ENCODE peak calls at places on chromosomes 2 and 18, in ten cellular contexts. One of them, this sample, is unnamed.

GRCh38 chr2:20424300-20425290 is 22.3 kb upstream of the RHOB start:
- DNase-seq in cardiac muscle cell: no peak
- DNase-seq in AG04449: no peak
- DNase-seq in breast epithelium: no peak
- DNase-seq in thoracic aorta: no peak
- DNase-seq in lower lobe of right lung: peak; percentile 71
- DNase-seq in kidney: no peak
- DNase-seq in AG04450: peak; percentile 81
- DNase-seq in adrenal gland: no peak
- DNase-seq in tibial nerve: peak; percentile 54
- DNase-seq in this sample: peak; percentile 87

GRCh38 chr18:7924616-7925015 is 357.5 kb downstream of the PTPRM start:
- DNase-seq in lower lobe of right lung: no peak
- DNase-seq in thoracic aorta: no peak
- DNase-seq in cardiac muscle cell: peak; percentile 10
- DNase-seq in AG04450: no peak
- DNase-seq in kidney: no peak
- DNase-seq in adrenal gland: no peak
- DNase-seq in tibial nerve: no peak
- DNase-seq in AG04449: no peak
- DNase-seq in breast epithelium: no peak
- DNase-seq in this sample: no peak

GRCh38 chr18:8450013-8450412 is 159.2 kb upstream of the RAB12 start:
- DNase-seq in kidney: no peak
- DNase-seq in AG04449: no peak
- DNase-seq in cardiac muscle cell: peak; percentile 11
- DNase-seq in thoracic aorta: no peak
- DNase-seq in AG04450: no peak
- DNase-seq in adrenal gland: no peak
- DNase-seq in tibial nerve: no peak
- DNase-seq in lower lobe of right lung: no peak
- DNase-seq in breast epithelium: no peak
- DNase-seq in this sample: peak; percentile 13

GRCh38 chr2:53515435-53516332 is 251.9 kb upstream of the CHAC2 start:
- DNase-seq in cardiac muscle cell: peak; percentile 29
- DNase-seq in tibial nerve: no peak
- DNase-seq in adrenal gland: no peak
- DNase-seq in AG04449: no peak
- DNase-seq in lower lobe of right lung: no peak
- DNase-seq in thoracic aorta: no peak
- DNase-seq in breast epithelium: no peak
- DNase-seq in AG04450: no peak
- DNase-seq in kidney: no peak
- DNase-seq in this sample: no peak

GRCh38 chr2:73111300-73112025 is 1.3 kb downstream of the RAB11FIP5 start:
- DNase-seq in kidney: peak; percentile 83
- DNase-seq in cardiac muscle cell: peak; percentile 9
- DNase-seq in breast epithelium: no peak
- DNase-seq in thoracic aorta: no peak
- DNase-seq in tibial nerve: no peak
- DNase-seq in lower lobe of right lung: no peak
- DNase-seq in adrenal gland: peak; percentile 39
- DNase-seq in AG04450: no peak
- DNase-seq in AG04449: no peak
- DNase-seq in this sample: peak; percentile 42

GRCh38 chr18:634551-635045 is 22.9 kb upstream of the TYMS start:
- DNase-seq in breast epithelium: no peak
- DNase-seq in adrenal gland: no peak
- DNase-seq in lower lobe of right lung: no peak
- DNase-seq in kidney: no peak
- DNase-seq in cardiac muscle cell: no peak
- DNase-seq in AG04449: no peak
- DNase-seq in tibial nerve: no peak
- DNase-seq in thoracic aorta: no peak
- DNase-seq in AG04450: no peak
- DNase-seq in this sample: no peak

GRCh38 chr2:23375448-23375847 is 9.5 kb upstream of the KLHL29 start:
- DNase-seq in thoracic aorta: no peak
- DNase-seq in kidney: no peak
- DNase-seq in tibial nerve: no peak
- DNase-seq in adrenal gland: no peak
- DNase-seq in lower lobe of right lung: no peak
- DNase-seq in AG04449: no peak
- DNase-seq in AG04450: no peak
- DNase-seq in breast epithelium: no peak
- DNase-seq in cardiac muscle cell: no peak
- DNase-seq in this sample: peak; percentile 51

GRCh38 chr2:67604360-67604759 is 207.2 kb downstream of the ETAA1 start:
- DNase-seq in thoracic aorta: no peak
- DNase-seq in cardiac muscle cell: no peak
- DNase-seq in lower lobe of right lung: no peak
- DNase-seq in tibial nerve: no peak
- DNase-seq in kidney: no peak
- DNase-seq in AG04450: no peak
- DNase-seq in breast epithelium: no peak
- DNase-seq in AG04449: no peak
- DNase-seq in adrenal gland: no peak
- DNase-seq in this sample: peak; percentile 29

GRCh38 chr2:9205963-9206948 is at the start of gene ASAP2:
- DNase-seq in AG04449: no peak
- DNase-seq in cardiac muscle cell: peak; percentile 87
- DNase-seq in breast epithelium: peak; percentile 69
- DNase-seq in adrenal gland: peak; percentile 43
- DNase-seq in kidney: peak; percentile 87
- DNase-seq in AG04450: no peak
- DNase-seq in thoracic aorta: no peak
- DNase-seq in lower lobe of right lung: peak; percentile 81
- DNase-seq in tibial nerve: peak; percentile 55
- DNase-seq in this sample: peak; percentile 71

DNA sequence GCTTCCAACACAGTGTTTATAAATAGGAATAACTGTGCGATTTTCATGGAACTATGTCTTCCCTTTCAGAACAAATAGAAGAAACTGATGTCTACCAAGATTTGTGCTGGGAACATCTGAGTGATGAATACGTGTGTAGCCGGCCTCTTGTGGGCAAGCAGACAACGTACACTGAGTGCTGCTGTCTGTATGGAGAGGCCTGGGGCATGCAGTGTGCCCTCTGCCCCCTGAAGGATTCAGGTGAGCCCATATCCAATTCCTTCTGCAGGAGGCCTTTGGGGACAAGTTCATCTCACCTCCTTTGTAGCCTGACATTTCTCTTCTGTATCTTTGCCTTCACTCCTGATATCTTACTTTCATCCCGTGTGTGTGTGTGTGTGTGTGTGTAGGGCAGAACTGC is 111.2 kb upstream of the RASGRP3 start:
- DNase-seq in lower lobe of right lung: no peak
- DNase-seq in tibial nerve: no peak
- DNase-seq in kidney: no peak
- DNase-seq in thoracic aorta: no peak
- DNase-seq in breast epithelium: no peak
- DNase-seq in AG04449: no peak
- DNase-seq in adrenal gland: no peak
- DNase-seq in AG04450: no peak
- DNase-seq in cardiac muscle cell: no peak
- DNase-seq in this sample: no peak
- TF ChIP-seq CTCF in lower lobe of right lung: no peak
- TF ChIP-seq CTCF in tibial nerve: no peak
- TF ChIP-seq CTCF in kidney: no peak
- TF ChIP-seq CTCF in thoracic aorta: no peak
- TF ChIP-seq CTCF in breast epithelium: no peak
- TF ChIP-seq CTCF in AG04449: no peak
- TF ChIP-seq CTCF in adrenal gland: no peak
- TF ChIP-seq CTCF in AG04450: no peak
- TF ChIP-seq CTCF in cardiac muscle cell: no peak
- TF ChIP-seq CTCF in this sample: no peak

DNA sequence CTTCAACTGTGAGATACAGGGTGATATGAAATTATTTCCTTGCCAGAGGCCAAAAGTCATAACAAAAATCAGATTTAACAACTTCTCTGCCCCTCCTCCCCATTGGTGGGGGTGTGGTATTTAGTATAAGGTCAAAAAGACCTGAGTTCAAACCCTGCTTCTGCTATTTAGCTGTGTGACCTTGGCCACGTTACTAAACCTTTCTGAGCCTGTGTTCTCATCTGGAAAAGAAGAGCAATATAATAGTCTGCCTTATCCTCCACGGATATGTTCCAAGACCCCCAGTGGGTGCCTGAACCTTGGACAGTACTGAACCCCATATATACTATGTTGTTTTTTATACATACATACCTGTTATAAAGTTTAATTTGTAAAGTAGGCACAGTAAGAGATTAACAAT is 3.7 kb downstream of the CDC42EP3 start:
- DNase-seq in kidney: no peak
- DNase-seq in AG04449: no peak
- DNase-seq in cardiac muscle cell: no peak
- DNase-seq in tibial nerve: no peak
- DNase-seq in AG04450: no peak
- DNase-seq in lower lobe of right lung: no peak
- DNase-seq in breast epithelium: no peak
- DNase-seq in thoracic aorta: no peak
- DNase-seq in adrenal gland: no peak
- DNase-seq in this sample: no peak
- H3K4me3 ChIP-seq in kidney: no peak overlapping the region
- H3K4me3 ChIP-seq in AG04449: peak overlapping the region; percentile 91
- H3K4me3 ChIP-seq in cardiac muscle cell: no peak overlapping the region
- H3K4me3 ChIP-seq in tibial nerve: peak overlapping the region; percentile 82
- H3K4me3 ChIP-seq in AG04450: peak overlapping the region; percentile 90
- H3K4me3 ChIP-seq in lower lobe of right lung: no peak overlapping the region
- H3K4me3 ChIP-seq in breast epithelium: peak overlapping the region; percentile 36
- H3K4me3 ChIP-seq in thoracic aorta: peak overlapping the region; percentile 97
- H3K4me3 ChIP-seq in adrenal gland: no peak overlapping the region
- H3K4me3 ChIP-seq in this sample: peak overlapping the region; percentile 72

DNA sequence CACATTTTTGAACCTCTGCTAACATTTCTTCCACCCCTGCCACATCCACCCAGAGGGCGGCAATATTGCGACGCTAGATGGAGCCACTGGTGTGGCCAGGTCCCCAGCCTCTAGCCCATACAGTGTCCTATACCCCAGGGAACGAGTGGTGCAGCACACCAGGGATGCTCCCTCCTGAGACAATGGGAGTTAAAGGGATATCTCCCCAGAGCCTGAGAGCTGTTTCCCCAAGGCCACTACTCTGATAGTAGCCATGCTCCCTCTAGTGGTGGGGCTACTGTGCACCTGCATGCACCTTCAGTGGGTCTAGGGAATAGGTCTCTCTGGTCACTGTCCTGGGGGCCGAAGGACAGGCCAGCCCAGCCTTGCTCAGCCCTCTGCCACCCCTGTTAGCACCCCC is 336.4 kb upstream of the FSHR start:
- DNase-seq in AG04450: no peak
- DNase-seq in breast epithelium: no peak
- DNase-seq in adrenal gland: no peak
- DNase-seq in AG04449: no peak
- DNase-seq in thoracic aorta: no peak
- DNase-seq in lower lobe of right lung: peak; percentile 36
- DNase-seq in tibial nerve: no peak
- DNase-seq in kidney: peak; percentile 41
- DNase-seq in cardiac muscle cell: peak; percentile 48
- DNase-seq in this sample: no peak
- TF ChIP-seq CTCF in AG04450: no peak
- TF ChIP-seq CTCF in breast epithelium: no peak
- TF ChIP-seq CTCF in adrenal gland: no peak
- TF ChIP-seq CTCF in AG04449: peak; percentile 8
- TF ChIP-seq CTCF in thoracic aorta: no peak
- TF ChIP-seq CTCF in lower lobe of right lung: peak; percentile 48
- TF ChIP-seq CTCF in tibial nerve: no peak
- TF ChIP-seq CTCF in kidney: peak; percentile 31
- TF ChIP-seq CTCF in cardiac muscle cell: peak; percentile 47
- TF ChIP-seq CTCF in this sample: peak; percentile 19

GRCh38 chr18:11752116-11752911 is 63.2 kb downstream of the GNAL start:
- DNase-seq in cardiac muscle cell: peak; percentile 61
- DNase-seq in adrenal gland: no peak
- DNase-seq in lower lobe of right lung: no peak
- DNase-seq in breast epithelium: no peak
- DNase-seq in AG04450: no peak
- DNase-seq in AG04449: no peak
- DNase-seq in tibial nerve: no peak
- DNase-seq in kidney: no peak
- DNase-seq in thoracic aorta: no peak
- DNase-seq in this sample: peak; percentile 53

GRCh38 chr18:11750171-11750570 is 61.1 kb downstream of the GNAL start:
- DNase-seq in tibial nerve: no peak
- DNase-seq in AG04450: no peak
- DNase-seq in thoracic aorta: no peak
- DNase-seq in breast epithelium: no peak
- DNase-seq in AG04449: no peak
- DNase-seq in cardiac muscle cell: no peak
- DNase-seq in kidney: no peak
- DNase-seq in lower lobe of right lung: no peak
- DNase-seq in adrenal gland: no peak
- DNase-seq in this sample: no peak

GRCh38 chr18:11750581-11751304 is 61.7 kb downstream of the GNAL start:
- DNase-seq in thoracic aorta: no peak
- DNase-seq in kidney: no peak
- DNase-seq in cardiac muscle cell: no peak
- DNase-seq in tibial nerve: no peak
- DNase-seq in lower lobe of right lung: no peak
- DNase-seq in adrenal gland: no peak
- DNase-seq in AG04450: no peak
- DNase-seq in breast epithelium: no peak
- DNase-seq in AG04449: no peak
- DNase-seq in this sample: no peak

GRCh38 chr18:11749305-11749704 is 60.2 kb downstream of the GNAL start:
- DNase-seq in adrenal gland: no peak
- DNase-seq in tibial nerve: no peak
- DNase-seq in lower lobe of right lung: no peak
- DNase-seq in breast epithelium: no peak
- DNase-seq in kidney: no peak
- DNase-seq in AG04450: no peak
- DNase-seq in thoracic aorta: no peak
- DNase-seq in AG04449: no peak
- DNase-seq in cardiac muscle cell: no peak
- DNase-seq in this sample: no peak

DNA sequence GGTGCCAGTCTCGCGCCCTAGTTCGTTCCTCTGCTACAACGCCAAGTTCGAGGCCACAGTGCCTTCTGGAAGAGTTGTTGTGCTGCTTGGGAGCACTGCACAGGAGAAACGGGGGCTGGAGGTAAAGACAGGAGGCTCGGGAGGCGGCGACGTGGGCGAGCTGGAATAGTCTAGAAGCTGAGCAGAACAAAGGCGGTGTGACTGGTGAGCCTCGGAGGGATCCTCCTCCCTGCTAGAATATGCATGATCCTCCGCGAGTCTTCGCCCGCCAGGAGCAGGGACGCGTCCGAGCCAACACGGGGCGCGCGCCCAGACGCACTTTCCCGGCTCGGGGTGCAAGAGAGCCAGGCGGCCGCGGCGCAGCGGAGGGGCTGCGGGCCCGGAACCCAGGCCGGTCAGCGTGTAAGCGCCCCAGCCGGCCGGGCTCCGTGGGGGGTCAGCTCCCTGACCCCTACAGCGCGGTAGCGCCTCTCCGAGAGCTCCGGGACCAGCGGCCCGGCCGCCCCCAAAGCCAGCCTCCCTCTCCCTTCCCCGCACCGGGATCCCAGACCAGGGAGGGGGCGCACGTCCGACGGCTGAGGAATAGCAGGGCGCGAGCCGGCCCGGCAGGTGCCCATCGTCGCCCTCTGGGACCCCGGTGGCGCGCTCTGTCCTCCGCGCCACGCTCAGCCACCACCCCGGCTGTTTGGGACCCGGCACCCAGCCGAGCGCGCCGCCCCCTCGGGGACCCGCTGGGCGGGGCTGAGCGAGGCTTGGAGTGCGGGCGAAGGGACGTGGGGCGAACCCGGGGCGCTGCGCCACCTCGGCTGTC is 62.4 kb downstream of the GNAL start:
- DNase-seq in kidney: no peak
- DNase-seq in lower lobe of right lung: no peak
- DNase-seq in cardiac muscle cell: no peak
- DNase-seq in tibial nerve: no peak
- DNase-seq in adrenal gland: no peak
- DNase-seq in AG04449: no peak
- DNase-seq in AG04450: no peak
- DNase-seq in breast epithelium: no peak
- DNase-seq in thoracic aorta: no peak
- DNase-seq in this sample: peak; percentile 18
- H3K4me3 ChIP-seq in kidney: peak overlapping the region; percentile 32
- H3K4me3 ChIP-seq in lower lobe of right lung: peak overlapping the region; percentile 38
- H3K4me3 ChIP-seq in cardiac muscle cell: peak overlapping the region; percentile 14
- H3K4me3 ChIP-seq in tibial nerve: peak overlapping the region; percentile 46
- H3K4me3 ChIP-seq in adrenal gland: no peak overlapping the region
- H3K4me3 ChIP-seq in AG04449: no peak overlapping the region
- H3K4me3 ChIP-seq in AG04450: no peak overlapping the region
- H3K4me3 ChIP-seq in breast epithelium: peak overlapping the region; percentile 68
- H3K4me3 ChIP-seq in thoracic aorta: peak overlapping the region; percentile 53
- H3K4me3 ChIP-seq in this sample: no peak overlapping the region

This sample was measured in choroid plexus epithelial cell.